ENCODE peak calls at places on chromosome 1, in eight cellular contexts. W, J, K, O, V, Q, R and N are unnamed samples.

GRCh38 chr1:87226341-87226760 is 102.3 kb upstream of the LMO4 start:
- DNase-seq in W (peak), J (no peak), K (no peak), O (peak), V (no peak), Q (no peak), R (peak), N (no peak)

GRCh38 chr1:84582802-84583587 is 8.8 kb upstream of the CTBS start:
- DNase-seq in W (peak), J (peak), K (no peak), O (no peak), V (no peak), Q (no peak), R (no peak), N (no peak)

GRCh38 chr1:104132386-104132973 is 382.8 kb downstream of the AMY1C start:
- DNase-seq in W (no peak), J (peak), K (peak), O (no peak), V (no peak), Q (no peak), R (no peak), N (no peak)

GRCh38 chr1:18957136-18957521 is 653 bp upstream of the IFFO2 start:
- DNase-seq in W (no peak), J (no peak), K (no peak), O (peak), V (no peak), Q (no peak), R (no peak), N (no peak)

GRCh38 chr1:207565546-207566468 is 69.8 kb downstream of the CR1 start:
- DNase-seq in W (peak), J (no peak), K (peak), O (peak), V (no peak), Q (peak), R (no peak), N (no peak)

GRCh38 chr1:179510038-179510437 is 65.7 kb downstream of the NPHS2 start:
- DNase-seq in W (no peak), J (peak), K (no peak), O (no peak), V (no peak), Q (no peak), R (no peak), N (no peak)

GRCh38 chr1:51600529-51600928 is 16.4 kb upstream of the OSBPL9 start:
- DNase-seq in W (no peak), J (no peak), K (no peak), O (no peak), V (no peak), Q (no peak), R (no peak), N (no peak)

GRCh38 chr1:38891753-38892152 is 10.4 kb upstream of the GJA9 start:
- DNase-seq in W (peak), J (peak), K (no peak), O (peak), V (no peak), Q (no peak), R (no peak), N (no peak)

GRCh38 chr1:18513995-18514394 is 33.3 kb downstream of the KLHDC7A start:
- DNase-seq in W (no peak), J (no peak), K (no peak), O (no peak), V (no peak), Q (no peak), R (no peak), N (no peak)

GRCh38 chr1:98323906-98324358 is 337.6 kb upstream of the SNX7 start:
- DNase-seq in W (peak), J (no peak), K (no peak), O (peak), V (no peak), Q (peak), R (no peak), N (peak)

GRCh38 chr1:14435368-14436023 is 163.0 kb upstream of the KAZN start:
- DNase-seq in W (no peak), J (no peak), K (no peak), O (no peak), V (no peak), Q (no peak), R (no peak), N (no peak)

GRCh38 chr1:175232335-175232734 is 39.8 kb upstream of the KIAA0040 start:
- DNase-seq in W (no peak), J (no peak), K (no peak), O (no peak), V (no peak), Q (no peak), R (peak), N (no peak)

GRCh38 chr1:32984090-32984828 is 19.6 kb upstream of the RNF19B start:
- DNase-seq in W (no peak), J (no peak), K (no peak), O (peak), V (no peak), Q (no peak), R (no peak), N (no peak)

GRCh38 chr1:17186216-17186894 is 18.6 kb upstream of the PADI1 start:
- DNase-seq in W (no peak), J (no peak), K (no peak), O (no peak), V (no peak), Q (no peak), R (no peak), N (no peak)

GRCh38 chr1:73034255-73034654 is 751.9 kb upstream of the NEGR1 start:
- DNase-seq in W (no peak), J (no peak), K (no peak), O (no peak), V (no peak), Q (no peak), R (no peak), N (no peak)

GRCh38 chr1:220908757-220909156 is 29.5 kb downstream of the HLX start:
- DNase-seq in W (peak), J (peak), K (no peak), O (peak), V (no peak), Q (no peak), R (no peak), N (no peak)

GRCh38 chr1:172885976-172886375 is 164.8 kb downstream of the TNFSF18 start:
- DNase-seq in W (no peak), J (no peak), K (no peak), O (peak), V (no peak), Q (no peak), R (no peak), N (no peak)

GRCh38 chr1:112172294-112172882 is 182.9 kb upstream of the KCND3 start:
- DNase-seq in W (peak), J (peak), K (peak), O (peak), V (no peak), Q (peak), R (peak), N (no peak)

GRCh38 chr1:244599937-244600350 is 53.0 kb upstream of the DESI2 start:
- DNase-seq in W (peak), J (peak), K (no peak), O (peak), V (no peak), Q (peak), R (no peak), N (no peak)

GRCh38 chr1:33055210-33055991 is 18.7 kb upstream of the AK2 start:
- DNase-seq in W (peak), J (peak), K (peak), O (peak), V (peak), Q (no peak), R (peak), N (peak)

GRCh38 chr1:95733031-95733430 is 499.0 kb downstream of the RWDD3 start:
- DNase-seq in W (no peak), J (no peak), K (no peak), O (peak), V (no peak), Q (no peak), R (no peak), N (no peak)

GRCh38 chr1:37085393-37085792 is 51.1 kb upstream of the GRIK3 start:
- DNase-seq in W (peak), J (peak), K (no peak), O (no peak), V (no peak), Q (no peak), R (no peak), N (no peak)

GRCh38 chr1:39779821-39780220 is 8.7 kb upstream of the OXCT2 start:
- DNase-seq in W (no peak), J (no peak), K (no peak), O (no peak), V (no peak), Q (no peak), R (no peak), N (no peak)